ENCODE peak calls at places on chromosome 1, in nine cellular contexts. T is hypothalamus; G is HepG2; P is SK-N-SH; C is GF-D8; X is prostate gland; B is activated CD8-positive, alpha-beta memory T cell treated with anti-CD3 and anti-CD28 coated beads, Interleukin-2, amount 50 U/mL, for 48 hours; U is Ammon's horn; S is NCI-H524. L is an unnamed sample.

GRCh38 chr1:18951416-18951815 is 5.1 kb downstream of the IFFO2 start:
- DNase-seq in S (no peak), X (no peak), P (no peak), T (no peak), G (no peak), U (no peak), B (no peak), C (peak), L (no peak)

GRCh38 chr1:159218846-159219636 is 14.4 kb downstream of the ACKR1 start:
- DNase-seq in C (no peak), T (no peak), U (no peak), B (no peak), P (no peak), G (no peak), X (no peak), S (no peak), L (no peak)

GRCh38 chr1:160777486-160778089 is 18.4 kb upstream of the LY9 start:
- DNase-seq in P (peak), U (no peak), T (no peak), X (peak), S (no peak), G (peak), B (no peak), C (no peak), L (no peak)

GRCh38 chr1:84861988-84862644 is 30.9 kb downstream of the LPAR3 start:
- DNase-seq in B (no peak), T (no peak), X (no peak), C (no peak), S (no peak), G (no peak), U (no peak), P (no peak), L (no peak)

GRCh38 chr1:21292991-21293536 is 2.8 kb upstream of the ECE1 start:
- DNase-seq in C (no peak), X (no peak), U (no peak), T (no peak), B (peak), P (no peak), G (no peak), S (no peak), L (no peak)

GRCh38 chr1:230090194-230090711 is 23.2 kb downstream of the GALNT2 start:
- DNase-seq in C (no peak), U (no peak), X (no peak), G (peak), P (no peak), S (no peak), T (no peak), B (no peak), L (no peak)

GRCh38 chr1:178797590-178797989 is 72.5 kb downstream of the RALGPS2 start:
- DNase-seq in C (no peak), P (no peak), S (no peak), B (no peak), T (no peak), U (no peak), G (no peak), X (no peak), L (no peak)

GRCh38 chr1:178634445-178634844 is 90.6 kb upstream of the RALGPS2 start:
- DNase-seq in C (no peak), X (no peak), T (no peak), B (no peak), S (no peak), G (no peak), P (no peak), U (no peak), L (no peak)

GRCh38 chr1:37315236-37315870 is 159.0 kb upstream of the ZC3H12A start:
- DNase-seq in G (no peak), T (no peak), X (no peak), C (no peak), U (no peak), B (no peak), P (no peak), S (no peak), L (no peak)

GRCh38 chr1:23673086-23673813 is 18.4 kb upstream of the RPL11 start:
- DNase-seq in T (no peak), X (no peak), C (no peak), P (no peak), U (no peak), G (peak), S (no peak), B (no peak), L (no peak)

GRCh38 chr1:25773441-25774125 is 26.4 kb upstream of the SELENON start:
- DNase-seq in U (no peak), X (peak), P (peak), B (no peak), S (no peak), C (no peak), G (peak), T (no peak), L (no peak)

GRCh38 chr1:183215076-183215720 is 29.1 kb downstream of the LAMC2 start:
- DNase-seq in B (no peak), U (peak), T (no peak), S (peak), G (no peak), X (no peak), C (no peak), P (no peak), L (no peak)

GRCh38 chr1:220747426-220748090 is 564 bp upstream of the MTARC2 start:
- DNase-seq in P (peak), X (no peak), B (no peak), U (no peak), S (no peak), T (no peak), C (no peak), G (no peak), L (peak)

GRCh38 chr1:113975211-113975895 is 3.9 kb upstream of the OLFML3 start:
- DNase-seq in G (no peak), P (no peak), T (no peak), S (no peak), C (peak), U (no peak), B (no peak), X (no peak), L (no peak)

GRCh38 chr1:38685373-38685772 is 174.2 kb downstream of the RRAGC start:
- DNase-seq in C (no peak), B (no peak), S (peak), X (no peak), P (no peak), T (no peak), U (no peak), G (no peak), L (no peak)

GRCh38 chr1:107952989-107953388 is 12.0 kb downstream of the VAV3 start:
- DNase-seq in U (no peak), T (no peak), X (no peak), G (no peak), P (no peak), B (no peak), S (no peak), C (peak), L (no peak)

GRCh38 chr1:68104155-68104554 is 53.7 kb upstream of the DIRAS3 start:
- DNase-seq in X (no peak), S (no peak), G (no peak), C (no peak), B (no peak), T (no peak), U (peak), P (no peak), L (peak)

GRCh38 chr1:109396971-109397370 is 747 bp downstream of the SORT1 start:
- DNase-seq in U (peak), S (no peak), B (no peak), X (no peak), P (no peak), G (no peak), C (no peak), T (no peak), L (peak)

GRCh38 chr1:39230261-39231190 is 26.0 kb downstream of the MACF1 start:
- DNase-seq in U (peak), S (no peak), C (peak), X (peak), P (no peak), T (no peak), G (peak), B (no peak), L (peak)

GRCh38 chr1:208010070-208010469 is 99.1 kb upstream of the CD34 start:
- DNase-seq in C (no peak), X (no peak), P (no peak), T (no peak), U (no peak), B (no peak), G (no peak), S (no peak), L (no peak)

GRCh38 chr1:157137773-157138219 is 399 bp downstream of the ETV3 start:
- DNase-seq in C (no peak), B (no peak), X (no peak), P (peak), S (no peak), U (no peak), T (no peak), G (no peak), L (no peak)

GRCh38 chr1:114352797-114353196 is 158.2 kb downstream of the TRIM33 start:
- DNase-seq in B (no peak), T (no peak), C (no peak), P (no peak), X (no peak), U (peak), S (peak), G (no peak), L (no peak)

GRCh38 chr1:223264983-223265663 is 98.9 kb downstream of the SUSD4 start:
- DNase-seq in X (no peak), B (no peak), T (no peak), S (no peak), C (no peak), G (no peak), P (no peak), U (peak), L (no peak)

GRCh38 chr1:15836772-15837669 is 10.5 kb upstream of the SPEN start:
- DNase-seq in C (peak), G (no peak), T (no peak), P (no peak), S (no peak), B (peak), U (no peak), X (no peak), L (no peak)

GRCh38 chr1:167935252-167936067 is 1.0 kb upstream of the DCAF6 start:
- DNase-seq in G (peak), X (peak), B (peak), P (peak), U (peak), T (peak), S (no peak), C (peak), L (peak)

GRCh38 chr1:212718499-212718898 is 18.9 kb upstream of the BATF3 start:
- DNase-seq in S (peak), U (no peak), B (no peak), T (no peak), X (no peak), G (no peak), C (no peak), P (no peak), L (no peak)

GRCh38 chr1:10916991-10917390 is 95.5 kb upstream of the TARDBP start:
- DNase-seq in X (no peak), T (no peak), G (no peak), B (no peak), P (no peak), S (no peak), C (no peak), U (no peak), L (no peak)

GRCh38 chr1:54559771-54560231 is 11.8 kb downstream of the ACOT11 start:
- DNase-seq in X (no peak), P (peak), S (peak), G (no peak), T (no peak), U (no peak), C (no peak), B (no peak), L (no peak)

GRCh38 chr1:37473431-37474050 is 839 bp upstream of the ZC3H12A start:
- DNase-seq in P (peak), X (no peak), S (no peak), U (no peak), C (peak), T (no peak), B (peak), G (no peak), L (no peak)

GRCh38 chr1:78237364-78237916 is 191.7 kb downstream of the GIPC2 start:
- DNase-seq in X (peak), G (no peak), S (no peak), B (no peak), T (no peak), P (no peak), C (no peak), U (no peak), L (no peak)

GRCh38 chr1:10146391-10146790 is 64.0 kb upstream of the KIF1B start:
- DNase-seq in T (no peak), S (no peak), U (no peak), C (no peak), B (no peak), X (no peak), G (no peak), P (no peak), L (no peak)

GRCh38 chr1:46522184-46522968 is 29.1 kb downstream of the KNCN start:
- DNase-seq in S (no peak), G (no peak), T (no peak), B (peak), C (peak), X (peak), P (no peak), U (no peak), L (peak)

GRCh38 chr1:114669562-114670082 is at the start of gene DENND2C:
- DNase-seq in P (no peak), S (peak), G (no peak), T (no peak), C (no peak), X (no peak), B (no peak), U (no peak), L (no peak)